ENCODE peak calls at places on chromosomes 1 and 21, in ten cellular contexts. R, E, V, Q, B, Z, C, F, O and S are unnamed samples.
A peak's percentile ranks its signal among the peaks of the same experiment; 100 is the strongest.

GRCh38 chr1:15418811-15419515 is 9.3 kb downstream of the EFHD2 start:
- DNase-seq in R (no peak), F (no peak), C (peak; percentile 66), B (no peak), Q (peak; percentile 80), Z (no peak), E (no peak), O (no peak), V (no peak), S (no peak)

GRCh38 chr1:38773483-38773882 is 86.1 kb downstream of the RRAGC start:
- DNase-seq in Q (no peak), C (no peak), Z (no peak), F (no peak), R (no peak), B (no peak), O (no peak), E (no peak), V (no peak), S (no peak)

GRCh38 chr1:52707927-52708655 is 9.9 kb upstream of the COA7 start:
- DNase-seq in F (peak; percentile 46), C (no peak), Q (no peak), V (peak; percentile 23), B (no peak), E (no peak), R (no peak), O (no peak), Z (no peak), S (peak; percentile 71)

GRCh38 chr1:203187306-203188264 is 1.1 kb upstream of the CHI3L1 start:
- DNase-seq in F (no peak), Q (no peak), E (no peak), Z (peak; percentile 52), V (no peak), B (no peak), R (no peak), O (no peak), C (no peak), S (no peak)

GRCh38 chr1:235430991-235431390 is 63.8 kb downstream of the TBCE start:
- DNase-seq in F (no peak), B (no peak), V (no peak), C (no peak), E (no peak), R (no peak), O (no peak), Z (no peak), Q (no peak), S (no peak)

GRCh38 chr1:242245255-242245654 is 246.4 kb upstream of the MAP1LC3C start:
- DNase-seq in Z (no peak), O (no peak), B (no peak), Q (no peak), R (peak; percentile 26), C (no peak), F (no peak), E (no peak), V (no peak), S (no peak)

GRCh38 chr1:156689960-156690672 is 12.9 kb upstream of the NES start:
- DNase-seq in R (no peak), C (no peak), V (no peak), Q (no peak), F (peak; percentile 65), O (no peak), Z (no peak), E (no peak), B (no peak), S (no peak)

GRCh38 chr1:180503274-180503862 is 991 bp upstream of the ACBD6 start:
- DNase-seq in Q (no peak), E (no peak), F (no peak), Z (no peak), C (no peak), R (no peak), V (no peak), B (no peak), O (no peak), S (no peak)

GRCh38 chr1:90727917-90728655 is 11.0 kb upstream of the BARHL2 start:
- DNase-seq in F (no peak), C (no peak), R (no peak), Z (no peak), Q (no peak), O (no peak), E (no peak), V (no peak), B (no peak), S (no peak)

GRCh38 chr1:202689493-202690342 is 20.5 kb downstream of the SYT2 start:
- DNase-seq in Z (no peak), C (no peak), B (no peak), F (peak; percentile 8), Q (no peak), O (no peak), E (no peak), V (no peak), R (no peak), S (no peak)

GRCh38 chr1:204680051-204680450 is 5.5 kb downstream of the LRRN2 start:
- DNase-seq in E (no peak), V (no peak), Q (no peak), O (no peak), B (no peak), F (no peak), C (no peak), Z (no peak), R (no peak), S (no peak)

DNA sequence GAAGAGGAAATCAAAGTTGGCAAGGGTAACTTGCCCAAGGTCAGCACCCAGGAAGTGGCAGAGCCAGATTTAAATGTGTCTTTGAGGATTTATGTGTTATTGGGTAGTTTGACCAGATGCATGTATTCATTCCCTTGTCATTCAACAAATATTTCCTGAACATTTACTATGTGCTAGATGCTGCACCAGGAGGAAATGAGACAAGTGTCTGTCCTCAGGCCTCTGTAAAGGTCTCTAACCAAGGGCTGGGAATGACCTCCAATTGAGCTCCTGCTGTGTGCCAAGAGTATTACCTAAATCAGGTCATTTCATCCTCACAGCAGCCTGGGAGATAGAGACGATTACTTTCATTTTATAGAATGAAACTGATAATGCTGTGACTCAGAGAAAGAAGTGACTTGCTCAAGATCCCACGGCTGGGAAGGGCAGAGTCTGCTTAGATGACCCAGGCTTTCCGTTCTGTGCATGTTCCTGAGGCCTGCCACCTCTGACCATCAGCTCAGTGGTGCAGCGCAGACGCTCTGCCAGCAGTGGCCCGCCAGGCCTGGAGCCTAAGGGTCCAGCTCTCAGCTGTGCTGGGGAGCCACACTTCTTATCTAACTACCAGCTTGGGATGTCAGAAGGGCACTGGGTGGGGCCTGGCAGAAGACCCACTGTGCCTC is 3.5 kb upstream of the TTC22 start:
- DNase-seq in R (no peak), F (no peak), Q (peak; percentile 3), O (no peak), E (no peak), C (peak; percentile 69), V (no peak), Z (no peak), B (no peak), S (no peak)
- H3K27ac ChIP-seq in R (no peak overlapping the region), F (no peak overlapping the region), Q (no peak overlapping the region), O (no peak overlapping the region), E (no peak overlapping the region), C (peak overlapping the region; percentile 93), V (no peak overlapping the region), Z (no peak overlapping the region), B (peak overlapping the region; percentile 84), S (no peak overlapping the region)

GRCh38 chr21:42597487-42598158 is 55.8 kb upstream of the PDE9A start:
- DNase-seq in R (no peak), B (no peak), O (no peak), V (no peak), F (no peak), Z (no peak), C (no peak), E (no peak), Q (no peak), S (no peak)

GRCh38 chr21:42599486-42599885 is 53.9 kb upstream of the PDE9A start:
- DNase-seq in O (no peak), Q (no peak), Z (no peak), V (no peak), F (no peak), R (no peak), C (no peak), E (no peak), B (no peak), S (no peak)

GRCh38 chr21:42599962-42600361 is 53.5 kb upstream of the PDE9A start:
- DNase-seq in O (no peak), E (no peak), Q (no peak), R (no peak), Z (peak; percentile 4), C (no peak), B (no peak), F (no peak), V (no peak), S (no peak)

GRCh38 chr21:42598159-42598735 is 55.2 kb upstream of the PDE9A start:
- DNase-seq in V (no peak), E (no peak), F (no peak), C (no peak), O (no peak), B (no peak), Q (no peak), R (no peak), Z (no peak), S (no peak)

GRCh38 chr21:42601656-42602055 is 51.8 kb upstream of the PDE9A start:
- DNase-seq in F (no peak), Z (no peak), R (no peak), B (no peak), Q (no peak), O (no peak), E (no peak), C (no peak), V (no peak), S (no peak)
- H3K27ac ChIP-seq in F (no peak overlapping the region), Z (no peak overlapping the region), R (no peak overlapping the region), B (no peak overlapping the region), Q (no peak overlapping the region), O (no peak overlapping the region), E (no peak overlapping the region), C (no peak overlapping the region), V (no peak overlapping the region), S (no peak overlapping the region)

GRCh38 chr1:54934869-54935268 is 45.6 kb upstream of the TMEM61 start:
- DNase-seq in C (no peak), B (no peak), V (peak; percentile 71), E (no peak), R (no peak), Z (no peak), F (peak; percentile 58), Q (no peak), O (no peak), S (no peak)
- H3K27ac ChIP-seq in C (no peak overlapping the region), B (peak overlapping the region; percentile 84), V (peak overlapping the region; percentile 50), E (no peak overlapping the region), R (no peak overlapping the region), Z (no peak overlapping the region), F (no peak overlapping the region), Q (no peak overlapping the region), O (no peak overlapping the region), S (no peak overlapping the region)

GRCh38 chr1:221793439-221794078 is 51.7 kb upstream of the DUSP10 start:
- DNase-seq in Z (no peak), R (no peak), V (no peak), C (no peak), F (no peak), Q (peak; percentile 60), O (no peak), B (no peak), E (peak; percentile 30), S (no peak)
- H3K27ac ChIP-seq in Z (no peak overlapping the region), R (no peak overlapping the region), V (no peak overlapping the region), C (no peak overlapping the region), F (no peak overlapping the region), Q (no peak overlapping the region), O (no peak overlapping the region), B (no peak overlapping the region), E (peak overlapping the region; percentile 27), S (no peak overlapping the region)